ENCODE peak calls at places on chromosome 5, in nine cellular contexts. One of them, this sample, is unnamed.
A peak's percentile ranks its signal among the peaks of the same experiment; 100 is the strongest.

GRCh38 chr5:132103969-132104391 is 30.4 kb downstream of the CSF2 start:
- DNase-seq in lung microvascular endothelial cell: no peak
- DNase-seq in activated CD8-positive, alpha-beta memory T cell treated with anti-CD3 and anti-CD28 coated beads, Interleukin-2, amount 50 U/mL, for 4 hours: no peak
- DNase-seq in NAMALWA: no peak
- DNase-seq in HuH-7: no peak
- DNase-seq in activated CD4-positive, alpha-beta T cell treated with anti-CD3 and anti-CD28 coated beads, Interleukin-2, amount 50 U/mL, for 1 hour: no peak
- DNase-seq in coronary artery: no peak
- DNase-seq in EL: peak; percentile 20
- DNase-seq in stimulated activated CD4-positive, alpha-beta T cell treated with anti-CD3 and anti-CD28 coated beads, TNF-alpha, amount 100 ng/mL, for 1 hour: no peak
- DNase-seq in this sample: no peak

GRCh38 chr5:171810217-171810616 is 24.6 kb downstream of the SMIM23 start:
- DNase-seq in stimulated activated CD4-positive, alpha-beta T cell treated with anti-CD3 and anti-CD28 coated beads, TNF-alpha, amount 100 ng/mL, for 1 hour: no peak
- DNase-seq in activated CD8-positive, alpha-beta memory T cell treated with anti-CD3 and anti-CD28 coated beads, Interleukin-2, amount 50 U/mL, for 4 hours: no peak
- DNase-seq in NAMALWA: no peak
- DNase-seq in EL: no peak
- DNase-seq in coronary artery: peak; percentile 24
- DNase-seq in lung microvascular endothelial cell: no peak
- DNase-seq in activated CD4-positive, alpha-beta T cell treated with anti-CD3 and anti-CD28 coated beads, Interleukin-2, amount 50 U/mL, for 1 hour: no peak
- DNase-seq in HuH-7: no peak
- DNase-seq in this sample: no peak

GRCh38 chr5:65620021-65620420 is 4.1 kb downstream of the TRIM23 start:
- DNase-seq in NAMALWA: no peak
- DNase-seq in activated CD8-positive, alpha-beta memory T cell treated with anti-CD3 and anti-CD28 coated beads, Interleukin-2, amount 50 U/mL, for 4 hours: no peak
- DNase-seq in HuH-7: no peak
- DNase-seq in EL: no peak
- DNase-seq in stimulated activated CD4-positive, alpha-beta T cell treated with anti-CD3 and anti-CD28 coated beads, TNF-alpha, amount 100 ng/mL, for 1 hour: no peak
- DNase-seq in coronary artery: no peak
- DNase-seq in lung microvascular endothelial cell: no peak
- DNase-seq in activated CD4-positive, alpha-beta T cell treated with anti-CD3 and anti-CD28 coated beads, Interleukin-2, amount 50 U/mL, for 1 hour: no peak
- DNase-seq in this sample: no peak

GRCh38 chr5:154476343-154477213 is 1.4 kb downstream of the HAND1 start:
- DNase-seq in NAMALWA: no peak
- DNase-seq in lung microvascular endothelial cell: no peak
- DNase-seq in coronary artery: no peak
- DNase-seq in EL: no peak
- DNase-seq in stimulated activated CD4-positive, alpha-beta T cell treated with anti-CD3 and anti-CD28 coated beads, TNF-alpha, amount 100 ng/mL, for 1 hour: no peak
- DNase-seq in activated CD8-positive, alpha-beta memory T cell treated with anti-CD3 and anti-CD28 coated beads, Interleukin-2, amount 50 U/mL, for 4 hours: no peak
- DNase-seq in activated CD4-positive, alpha-beta T cell treated with anti-CD3 and anti-CD28 coated beads, Interleukin-2, amount 50 U/mL, for 1 hour: no peak
- DNase-seq in HuH-7: no peak
- DNase-seq in this sample: no peak

GRCh38 chr5:142319560-142320426 is 5.0 kb downstream of the SPRY4 start:
- DNase-seq in EL: no peak
- DNase-seq in coronary artery: no peak
- DNase-seq in HuH-7: peak; percentile 33
- DNase-seq in lung microvascular endothelial cell: no peak
- DNase-seq in stimulated activated CD4-positive, alpha-beta T cell treated with anti-CD3 and anti-CD28 coated beads, TNF-alpha, amount 100 ng/mL, for 1 hour: no peak
- DNase-seq in activated CD8-positive, alpha-beta memory T cell treated with anti-CD3 and anti-CD28 coated beads, Interleukin-2, amount 50 U/mL, for 4 hours: no peak
- DNase-seq in NAMALWA: no peak
- DNase-seq in activated CD4-positive, alpha-beta T cell treated with anti-CD3 and anti-CD28 coated beads, Interleukin-2, amount 50 U/mL, for 1 hour: no peak
- DNase-seq in this sample: no peak

GRCh38 chr5:153516503-153516902 is 26.0 kb downstream of the GRIA1 start:
- DNase-seq in activated CD8-positive, alpha-beta memory T cell treated with anti-CD3 and anti-CD28 coated beads, Interleukin-2, amount 50 U/mL, for 4 hours: no peak
- DNase-seq in lung microvascular endothelial cell: no peak
- DNase-seq in activated CD4-positive, alpha-beta T cell treated with anti-CD3 and anti-CD28 coated beads, Interleukin-2, amount 50 U/mL, for 1 hour: no peak
- DNase-seq in coronary artery: no peak
- DNase-seq in EL: no peak
- DNase-seq in HuH-7: no peak
- DNase-seq in stimulated activated CD4-positive, alpha-beta T cell treated with anti-CD3 and anti-CD28 coated beads, TNF-alpha, amount 100 ng/mL, for 1 hour: no peak
- DNase-seq in NAMALWA: no peak
- DNase-seq in this sample: no peak

GRCh38 chr5:171984748-171985419 is 21.6 kb downstream of the FBXW11 start:
- DNase-seq in lung microvascular endothelial cell: peak; percentile 59
- DNase-seq in stimulated activated CD4-positive, alpha-beta T cell treated with anti-CD3 and anti-CD28 coated beads, TNF-alpha, amount 100 ng/mL, for 1 hour: no peak
- DNase-seq in coronary artery: no peak
- DNase-seq in HuH-7: no peak
- DNase-seq in EL: peak; percentile 96
- DNase-seq in activated CD4-positive, alpha-beta T cell treated with anti-CD3 and anti-CD28 coated beads, Interleukin-2, amount 50 U/mL, for 1 hour: no peak
- DNase-seq in NAMALWA: no peak
- DNase-seq in activated CD8-positive, alpha-beta memory T cell treated with anti-CD3 and anti-CD28 coated beads, Interleukin-2, amount 50 U/mL, for 4 hours: no peak
- DNase-seq in this sample: no peak

GRCh38 chr5:77644443-77645157 is 6.1 kb upstream of the OTP start:
- DNase-seq in EL: no peak
- DNase-seq in activated CD8-positive, alpha-beta memory T cell treated with anti-CD3 and anti-CD28 coated beads, Interleukin-2, amount 50 U/mL, for 4 hours: no peak
- DNase-seq in NAMALWA: no peak
- DNase-seq in stimulated activated CD4-positive, alpha-beta T cell treated with anti-CD3 and anti-CD28 coated beads, TNF-alpha, amount 100 ng/mL, for 1 hour: no peak
- DNase-seq in HuH-7: no peak
- DNase-seq in lung microvascular endothelial cell: no peak
- DNase-seq in activated CD4-positive, alpha-beta T cell treated with anti-CD3 and anti-CD28 coated beads, Interleukin-2, amount 50 U/mL, for 1 hour: no peak
- DNase-seq in coronary artery: no peak
- DNase-seq in this sample: no peak

GRCh38 chr5:139384591-139385051 is 1.5 kb upstream of the SLC23A1 start:
- DNase-seq in activated CD8-positive, alpha-beta memory T cell treated with anti-CD3 and anti-CD28 coated beads, Interleukin-2, amount 50 U/mL, for 4 hours: no peak
- DNase-seq in HuH-7: no peak
- DNase-seq in coronary artery: no peak
- DNase-seq in stimulated activated CD4-positive, alpha-beta T cell treated with anti-CD3 and anti-CD28 coated beads, TNF-alpha, amount 100 ng/mL, for 1 hour: no peak
- DNase-seq in NAMALWA: no peak
- DNase-seq in EL: no peak
- DNase-seq in lung microvascular endothelial cell: no peak
- DNase-seq in activated CD4-positive, alpha-beta T cell treated with anti-CD3 and anti-CD28 coated beads, Interleukin-2, amount 50 U/mL, for 1 hour: no peak
- DNase-seq in this sample: no peak

GRCh38 chr5:34524123-34524522 is 132.0 kb upstream of the RAI14 start:
- DNase-seq in HuH-7: no peak
- DNase-seq in stimulated activated CD4-positive, alpha-beta T cell treated with anti-CD3 and anti-CD28 coated beads, TNF-alpha, amount 100 ng/mL, for 1 hour: no peak
- DNase-seq in activated CD8-positive, alpha-beta memory T cell treated with anti-CD3 and anti-CD28 coated beads, Interleukin-2, amount 50 U/mL, for 4 hours: no peak
- DNase-seq in lung microvascular endothelial cell: peak; percentile 46
- DNase-seq in activated CD4-positive, alpha-beta T cell treated with anti-CD3 and anti-CD28 coated beads, Interleukin-2, amount 50 U/mL, for 1 hour: no peak
- DNase-seq in NAMALWA: no peak
- DNase-seq in coronary artery: no peak
- DNase-seq in EL: peak; percentile 84
- DNase-seq in this sample: no peak

GRCh38 chr5:34891981-34892380 is 23.3 kb downstream of the RAD1 start:
- DNase-seq in activated CD4-positive, alpha-beta T cell treated with anti-CD3 and anti-CD28 coated beads, Interleukin-2, amount 50 U/mL, for 1 hour: no peak
- DNase-seq in coronary artery: no peak
- DNase-seq in stimulated activated CD4-positive, alpha-beta T cell treated with anti-CD3 and anti-CD28 coated beads, TNF-alpha, amount 100 ng/mL, for 1 hour: no peak
- DNase-seq in activated CD8-positive, alpha-beta memory T cell treated with anti-CD3 and anti-CD28 coated beads, Interleukin-2, amount 50 U/mL, for 4 hours: no peak
- DNase-seq in lung microvascular endothelial cell: no peak
- DNase-seq in NAMALWA: no peak
- DNase-seq in EL: peak; percentile 81
- DNase-seq in HuH-7: no peak
- DNase-seq in this sample: no peak

GRCh38 chr5:54440456-54440893 is 15.0 kb upstream of the HSPB3 start:
- DNase-seq in NAMALWA: peak; percentile 64
- DNase-seq in lung microvascular endothelial cell: no peak
- DNase-seq in HuH-7: no peak
- DNase-seq in EL: no peak
- DNase-seq in activated CD8-positive, alpha-beta memory T cell treated with anti-CD3 and anti-CD28 coated beads, Interleukin-2, amount 50 U/mL, for 4 hours: no peak
- DNase-seq in stimulated activated CD4-positive, alpha-beta T cell treated with anti-CD3 and anti-CD28 coated beads, TNF-alpha, amount 100 ng/mL, for 1 hour: no peak
- DNase-seq in coronary artery: no peak
- DNase-seq in activated CD4-positive, alpha-beta T cell treated with anti-CD3 and anti-CD28 coated beads, Interleukin-2, amount 50 U/mL, for 1 hour: no peak
- DNase-seq in this sample: no peak

GRCh38 chr5:61327761-61328753 is 4.0 kb upstream of the ZSWIM6 start:
- DNase-seq in stimulated activated CD4-positive, alpha-beta T cell treated with anti-CD3 and anti-CD28 coated beads, TNF-alpha, amount 100 ng/mL, for 1 hour: no peak
- DNase-seq in coronary artery: no peak
- DNase-seq in activated CD8-positive, alpha-beta memory T cell treated with anti-CD3 and anti-CD28 coated beads, Interleukin-2, amount 50 U/mL, for 4 hours: no peak
- DNase-seq in lung microvascular endothelial cell: peak; percentile 54
- DNase-seq in EL: peak; percentile 84
- DNase-seq in HuH-7: peak; percentile 45
- DNase-seq in activated CD4-positive, alpha-beta T cell treated with anti-CD3 and anti-CD28 coated beads, Interleukin-2, amount 50 U/mL, for 1 hour: no peak
- DNase-seq in NAMALWA: no peak
- DNase-seq in this sample: peak; percentile 88

GRCh38 chr5:374631-375335 is 53.3 kb downstream of the AHRR start:
- DNase-seq in lung microvascular endothelial cell: no peak
- DNase-seq in HuH-7: no peak
- DNase-seq in coronary artery: peak; percentile 45
- DNase-seq in stimulated activated CD4-positive, alpha-beta T cell treated with anti-CD3 and anti-CD28 coated beads, TNF-alpha, amount 100 ng/mL, for 1 hour: no peak
- DNase-seq in EL: no peak
- DNase-seq in activated CD8-positive, alpha-beta memory T cell treated with anti-CD3 and anti-CD28 coated beads, Interleukin-2, amount 50 U/mL, for 4 hours: peak; percentile 13
- DNase-seq in activated CD4-positive, alpha-beta T cell treated with anti-CD3 and anti-CD28 coated beads, Interleukin-2, amount 50 U/mL, for 1 hour: no peak
- DNase-seq in NAMALWA: no peak
- DNase-seq in this sample: no peak

GRCh38 chr5:154892370-154892771 is 33.9 kb downstream of the CNOT8 start:
- DNase-seq in coronary artery: no peak
- DNase-seq in activated CD4-positive, alpha-beta T cell treated with anti-CD3 and anti-CD28 coated beads, Interleukin-2, amount 50 U/mL, for 1 hour: no peak
- DNase-seq in activated CD8-positive, alpha-beta memory T cell treated with anti-CD3 and anti-CD28 coated beads, Interleukin-2, amount 50 U/mL, for 4 hours: no peak
- DNase-seq in NAMALWA: no peak
- DNase-seq in HuH-7: no peak
- DNase-seq in stimulated activated CD4-positive, alpha-beta T cell treated with anti-CD3 and anti-CD28 coated beads, TNF-alpha, amount 100 ng/mL, for 1 hour: no peak
- DNase-seq in lung microvascular endothelial cell: no peak
- DNase-seq in EL: no peak
- DNase-seq in this sample: no peak

GRCh38 chr5:52856564-52856963 is 68.8 kb downstream of the ITGA1 start:
- DNase-seq in activated CD8-positive, alpha-beta memory T cell treated with anti-CD3 and anti-CD28 coated beads, Interleukin-2, amount 50 U/mL, for 4 hours: no peak
- DNase-seq in coronary artery: no peak
- DNase-seq in HuH-7: no peak
- DNase-seq in EL: peak; percentile 69
- DNase-seq in stimulated activated CD4-positive, alpha-beta T cell treated with anti-CD3 and anti-CD28 coated beads, TNF-alpha, amount 100 ng/mL, for 1 hour: no peak
- DNase-seq in NAMALWA: no peak
- DNase-seq in activated CD4-positive, alpha-beta T cell treated with anti-CD3 and anti-CD28 coated beads, Interleukin-2, amount 50 U/mL, for 1 hour: no peak
- DNase-seq in lung microvascular endothelial cell: no peak
- DNase-seq in this sample: no peak

GRCh38 chr5:10478436-10478835 is 36.8 kb downstream of the ROPN1L start:
- DNase-seq in activated CD8-positive, alpha-beta memory T cell treated with anti-CD3 and anti-CD28 coated beads, Interleukin-2, amount 50 U/mL, for 4 hours: no peak
- DNase-seq in lung microvascular endothelial cell: no peak
- DNase-seq in stimulated activated CD4-positive, alpha-beta T cell treated with anti-CD3 and anti-CD28 coated beads, TNF-alpha, amount 100 ng/mL, for 1 hour: no peak
- DNase-seq in NAMALWA: no peak
- DNase-seq in activated CD4-positive, alpha-beta T cell treated with anti-CD3 and anti-CD28 coated beads, Interleukin-2, amount 50 U/mL, for 1 hour: no peak
- DNase-seq in coronary artery: no peak
- DNase-seq in EL: peak; percentile 91
- DNase-seq in HuH-7: no peak
- DNase-seq in this sample: no peak

GRCh38 chr5:33205070-33205469 is 235.7 kb upstream of the TARS1 start:
- DNase-seq in HuH-7: no peak
- DNase-seq in stimulated activated CD4-positive, alpha-beta T cell treated with anti-CD3 and anti-CD28 coated beads, TNF-alpha, amount 100 ng/mL, for 1 hour: no peak
- DNase-seq in lung microvascular endothelial cell: no peak
- DNase-seq in coronary artery: no peak
- DNase-seq in activated CD4-positive, alpha-beta T cell treated with anti-CD3 and anti-CD28 coated beads, Interleukin-2, amount 50 U/mL, for 1 hour: no peak
- DNase-seq in NAMALWA: no peak
- DNase-seq in EL: no peak
- DNase-seq in activated CD8-positive, alpha-beta memory T cell treated with anti-CD3 and anti-CD28 coated beads, Interleukin-2, amount 50 U/mL, for 4 hours: no peak
- DNase-seq in this sample: no peak

GRCh38 chr5:164345173-164345572 is 839.8 kb downstream of the MAT2B start:
- DNase-seq in activated CD4-positive, alpha-beta T cell treated with anti-CD3 and anti-CD28 coated beads, Interleukin-2, amount 50 U/mL, for 1 hour: no peak
- DNase-seq in activated CD8-positive, alpha-beta memory T cell treated with anti-CD3 and anti-CD28 coated beads, Interleukin-2, amount 50 U/mL, for 4 hours: no peak
- DNase-seq in EL: peak; percentile 5
- DNase-seq in lung microvascular endothelial cell: peak; percentile 5
- DNase-seq in NAMALWA: no peak
- DNase-seq in coronary artery: no peak
- DNase-seq in stimulated activated CD4-positive, alpha-beta T cell treated with anti-CD3 and anti-CD28 coated beads, TNF-alpha, amount 100 ng/mL, for 1 hour: no peak
- DNase-seq in HuH-7: no peak
- DNase-seq in this sample: no peak

GRCh38 chr5:179607449-179607931 is 16.0 kb downstream of the HNRNPH1 start:
- DNase-seq in EL: no peak
- DNase-seq in activated CD4-positive, alpha-beta T cell treated with anti-CD3 and anti-CD28 coated beads, Interleukin-2, amount 50 U/mL, for 1 hour: no peak
- DNase-seq in stimulated activated CD4-positive, alpha-beta T cell treated with anti-CD3 and anti-CD28 coated beads, TNF-alpha, amount 100 ng/mL, for 1 hour: no peak
- DNase-seq in HuH-7: no peak
- DNase-seq in activated CD8-positive, alpha-beta memory T cell treated with anti-CD3 and anti-CD28 coated beads, Interleukin-2, amount 50 U/mL, for 4 hours: no peak
- DNase-seq in coronary artery: no peak
- DNase-seq in lung microvascular endothelial cell: no peak
- DNase-seq in NAMALWA: no peak
- DNase-seq in this sample: no peak

GRCh38 chr5:78467744-78468357 is 107.4 kb downstream of the SCAMP1 start:
- DNase-seq in lung microvascular endothelial cell: peak; percentile 72
- DNase-seq in stimulated activated CD4-positive, alpha-beta T cell treated with anti-CD3 and anti-CD28 coated beads, TNF-alpha, amount 100 ng/mL, for 1 hour: no peak
- DNase-seq in activated CD4-positive, alpha-beta T cell treated with anti-CD3 and anti-CD28 coated beads, Interleukin-2, amount 50 U/mL, for 1 hour: no peak
- DNase-seq in EL: peak; percentile 44
- DNase-seq in coronary artery: no peak
- DNase-seq in HuH-7: peak; percentile 6
- DNase-seq in NAMALWA: peak; percentile 47
- DNase-seq in activated CD8-positive, alpha-beta memory T cell treated with anti-CD3 and anti-CD28 coated beads, Interleukin-2, amount 50 U/mL, for 4 hours: no peak
- DNase-seq in this sample: peak; percentile 21

GRCh38 chr5:148635321-148636083 is 18.8 kb downstream of the HTR4 start:
- DNase-seq in lung microvascular endothelial cell: no peak
- DNase-seq in activated CD8-positive, alpha-beta memory T cell treated with anti-CD3 and anti-CD28 coated beads, Interleukin-2, amount 50 U/mL, for 4 hours: no peak
- DNase-seq in HuH-7: no peak
- DNase-seq in NAMALWA: no peak
- DNase-seq in EL: no peak
- DNase-seq in stimulated activated CD4-positive, alpha-beta T cell treated with anti-CD3 and anti-CD28 coated beads, TNF-alpha, amount 100 ng/mL, for 1 hour: no peak
- DNase-seq in coronary artery: no peak
- DNase-seq in activated CD4-positive, alpha-beta T cell treated with anti-CD3 and anti-CD28 coated beads, Interleukin-2, amount 50 U/mL, for 1 hour: no peak
- DNase-seq in this sample: no peak

GRCh38 chr5:73437126-73438047 is 11.2 kb downstream of the FOXD1 start:
- DNase-seq in stimulated activated CD4-positive, alpha-beta T cell treated with anti-CD3 and anti-CD28 coated beads, TNF-alpha, amount 100 ng/mL, for 1 hour: no peak
- DNase-seq in EL: peak; percentile 76
- DNase-seq in lung microvascular endothelial cell: peak; percentile 43
- DNase-seq in HuH-7: peak; percentile 88
- DNase-seq in NAMALWA: no peak
- DNase-seq in activated CD8-positive, alpha-beta memory T cell treated with anti-CD3 and anti-CD28 coated beads, Interleukin-2, amount 50 U/mL, for 4 hours: no peak
- DNase-seq in coronary artery: no peak
- DNase-seq in activated CD4-positive, alpha-beta T cell treated with anti-CD3 and anti-CD28 coated beads, Interleukin-2, amount 50 U/mL, for 1 hour: no peak
- DNase-seq in this sample: no peak

GRCh38 chr5:154971501-154971900 is 30.6 kb downstream of the MRPL22 start:
- DNase-seq in lung microvascular endothelial cell: no peak
- DNase-seq in activated CD8-positive, alpha-beta memory T cell treated with anti-CD3 and anti-CD28 coated beads, Interleukin-2, amount 50 U/mL, for 4 hours: no peak
- DNase-seq in HuH-7: no peak
- DNase-seq in NAMALWA: no peak
- DNase-seq in stimulated activated CD4-positive, alpha-beta T cell treated with anti-CD3 and anti-CD28 coated beads, TNF-alpha, amount 100 ng/mL, for 1 hour: no peak
- DNase-seq in EL: no peak
- DNase-seq in activated CD4-positive, alpha-beta T cell treated with anti-CD3 and anti-CD28 coated beads, Interleukin-2, amount 50 U/mL, for 1 hour: no peak
- DNase-seq in coronary artery: no peak
- DNase-seq in this sample: no peak

GRCh38 chr5:72463499-72464052 is 43.6 kb downstream of the ZNF366 start:
- DNase-seq in coronary artery: no peak
- DNase-seq in HuH-7: no peak
- DNase-seq in lung microvascular endothelial cell: no peak
- DNase-seq in activated CD8-positive, alpha-beta memory T cell treated with anti-CD3 and anti-CD28 coated beads, Interleukin-2, amount 50 U/mL, for 4 hours: no peak
- DNase-seq in stimulated activated CD4-positive, alpha-beta T cell treated with anti-CD3 and anti-CD28 coated beads, TNF-alpha, amount 100 ng/mL, for 1 hour: no peak
- DNase-seq in EL: no peak
- DNase-seq in NAMALWA: peak; percentile 19
- DNase-seq in activated CD4-positive, alpha-beta T cell treated with anti-CD3 and anti-CD28 coated beads, Interleukin-2, amount 50 U/mL, for 1 hour: no peak
- DNase-seq in this sample: no peak

This sample was measured in NCI-H460.